ENCODE peak calls at places on chromosomes 5 and 9, in seven cellular contexts. K is AG04449, G is GM12865, R is colonic mucosa, Y is upper lobe of right lung, C is kidney, O is astrocyte of the spinal cord. P is an unnamed sample.

GRCh38 chr9:13778486-13779110 is 499.1 kb upstream of the MPDZ start:
- DNase-seq in Y (no peak), R (no peak), C (no peak), K (no peak), O (peak), G (no peak), P (no peak)

GRCh38 chr9:94005272-94005901 is 50.2 kb upstream of the BARX1 start:
- DNase-seq in O (no peak), Y (no peak), R (peak), C (no peak), K (no peak), G (no peak), P (no peak)

GRCh38 chr9:93295031-93295430 is 111.1 kb downstream of the WNK2 start:
- DNase-seq in R (peak), G (no peak), O (no peak), Y (peak), K (no peak), C (peak), P (no peak)

GRCh38 chr5:159106569-159107282 is 7.0 kb upstream of the EBF1 start:
- DNase-seq in G (peak), C (peak), R (peak), O (peak), K (no peak), Y (peak), P (peak)

GRCh38 chr9:137245450-137246421 is 4.6 kb downstream of the TUBB4B start:
- DNase-seq in R (no peak), G (no peak), K (no peak), Y (no peak), C (no peak), O (no peak), P (no peak)

GRCh38 chr5:142613231-142613630 is 72.7 kb downstream of the FGF1 start:
- DNase-seq in R (no peak), K (no peak), O (no peak), Y (no peak), C (no peak), G (no peak), P (no peak)

GRCh38 chr5:74272019-74272775 is 368.3 kb downstream of the ENC1 start:
- DNase-seq in O (peak), R (no peak), G (no peak), K (no peak), Y (no peak), C (no peak), P (no peak)

GRCh38 chr9:81759680-81760215 is 70.4 kb upstream of the TLE1 start:
- DNase-seq in K (peak), O (peak), G (no peak), R (no peak), C (no peak), Y (no peak), P (no peak)

GRCh38 chr9:21551401-21551800 is 69.3 kb upstream of the IFNE start:
- DNase-seq in Y (no peak), O (no peak), K (no peak), C (no peak), G (no peak), R (no peak), P (no peak)

GRCh38 chr9:1871486-1872181 is 143.5 kb upstream of the SMARCA2 start:
- DNase-seq in R (no peak), C (no peak), O (no peak), Y (no peak), K (no peak), G (peak), P (no peak)

GRCh38 chr9:99690573-99690972 is 131.1 kb upstream of the NR4A3 start:
- DNase-seq in G (peak), R (no peak), C (no peak), Y (no peak), O (no peak), K (no peak), P (no peak)

GRCh38 chr9:134212809-134213507 is 48.6 kb upstream of the RNU6ATAC start:
- DNase-seq in G (no peak), K (no peak), Y (peak), O (no peak), R (no peak), C (peak), P (no peak)

GRCh38 chr9:36141288-36141687 is 4.8 kb downstream of the GLIPR2 start:
- DNase-seq in C (peak), K (no peak), O (no peak), R (no peak), G (no peak), Y (no peak), P (no peak)

GRCh38 chr5:78727786-78728761 is 79.5 kb upstream of the LHFPL2 start:
- DNase-seq in R (no peak), K (no peak), O (no peak), C (no peak), G (peak), Y (no peak), P (peak)

GRCh38 chr5:149133795-149134777 is 7.2 kb upstream of the ABLIM3 start:
- DNase-seq in O (peak), K (no peak), C (no peak), R (no peak), G (no peak), Y (no peak), P (no peak)

GRCh38 chr9:6106576-6107339 is 91.3 kb upstream of the RANBP6 start:
- DNase-seq in R (no peak), O (no peak), K (no peak), G (peak), C (no peak), Y (no peak), P (peak)

GRCh38 chr9:79221084-79221483 is 350.7 kb upstream of the TLE4 start:
- DNase-seq in G (no peak), O (peak), C (no peak), K (peak), R (no peak), Y (no peak), P (no peak)

GRCh38 chr5:124740055-124740454 is 6.4 kb downstream of the ZNF608 start:
- DNase-seq in O (no peak), K (no peak), G (no peak), Y (no peak), C (no peak), R (no peak), P (no peak)

GRCh38 chr5:96633820-96634219 is 28.4 kb upstream of the CAST start:
- DNase-seq in G (no peak), O (no peak), K (no peak), Y (no peak), R (no peak), C (no peak), P (no peak)

GRCh38 chr9:135513351-135513846 is 7.8 kb upstream of the LCN1 start:
- DNase-seq in Y (peak), G (no peak), O (no peak), K (no peak), R (no peak), C (no peak), P (no peak)

GRCh38 chr9:121350993-121351561 is 19.0 kb downstream of the STOM start:
- DNase-seq in G (no peak), K (no peak), O (peak), C (peak), R (peak), Y (no peak), P (no peak)

GRCh38 chr5:158780656-158781237 is 319.0 kb downstream of the EBF1 start:
- DNase-seq in Y (no peak), G (peak), O (no peak), K (no peak), R (no peak), C (no peak), P (peak)

GRCh38 chr5:139392678-139393496 is 2.0 kb downstream of the PROB1 start:
- DNase-seq in Y (peak), O (peak), R (peak), G (peak), K (no peak), C (peak), P (peak)

GRCh38 chr9:7121055-7121454 is 363.3 kb downstream of the KDM4C start:
- DNase-seq in K (no peak), Y (no peak), G (peak), O (no peak), C (no peak), R (no peak), P (peak)

GRCh38 chr9:108496866-108497265 is 358.9 kb downstream of the ACTL7B start:
- DNase-seq in Y (no peak), C (no peak), R (no peak), G (no peak), K (no peak), O (no peak), P (no peak)

GRCh38 chr5:32523625-32524024 is 61.7 kb upstream of the SUB1 start:
- DNase-seq in O (no peak), G (no peak), K (no peak), Y (no peak), C (no peak), R (no peak), P (no peak)

GRCh38 chr5:82313016-82313415 is 34.9 kb upstream of the RPS23 start:
- DNase-seq in O (no peak), C (no peak), R (peak), Y (no peak), G (no peak), K (no peak), P (no peak)

GRCh38 chr9:124855944-124856773 is 2.9 kb downstream of the WDR38 start:
- DNase-seq in G (peak), C (no peak), K (no peak), R (no peak), Y (no peak), O (no peak), P (no peak)
- TF ChIP-seq CTCF in G (peak), C (no peak), K (peak), R (no peak), Y (no peak), O (peak), P (peak)

GRCh38 chr5:14581891-14582796 is 552 bp downstream of the OTULINL start:
- DNase-seq in G (peak), K (no peak), R (peak), O (no peak), Y (peak), C (peak), P (peak)
- TF ChIP-seq CTCF in G (peak), K (peak), R (no peak), O (no peak), Y (peak), C (no peak), P (peak)

DNA sequence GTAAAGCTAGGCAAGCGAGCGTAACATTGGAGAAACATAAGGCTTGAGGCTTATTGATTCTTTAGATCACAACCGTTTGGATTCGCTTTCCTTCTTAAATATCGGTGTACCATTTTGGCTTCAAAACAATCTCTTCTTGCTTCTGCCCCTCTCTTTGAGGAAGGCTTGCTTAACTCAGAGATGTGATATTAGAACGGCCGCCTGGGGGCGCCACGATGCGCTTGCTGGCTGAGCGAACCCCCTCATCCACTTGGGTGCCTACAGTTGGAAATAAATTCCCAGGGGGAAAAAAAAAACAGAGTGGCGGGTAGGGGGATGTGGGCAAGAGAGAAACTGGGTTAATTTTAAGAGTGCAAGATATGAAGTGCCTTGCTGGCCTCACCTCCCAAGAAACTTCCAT is 116.0 kb downstream of the DPYSL3 start:
- DNase-seq in R (no peak), C (no peak), G (no peak), O (no peak), K (no peak), Y (no peak), P (no peak)
- TF ChIP-seq CTCF in R (no peak), C (no peak), G (peak), O (peak), K (peak), Y (peak), P (no peak)

GRCh38 chr5:109476292-109476691 is 66.5 kb upstream of the PJA2 start:
- DNase-seq in R (no peak), C (no peak), O (no peak), G (no peak), K (no peak), Y (no peak), P (no peak)

GRCh38 chr5:109478830-109479229 is 69.1 kb upstream of the PJA2 start:
- DNase-seq in K (no peak), C (no peak), G (no peak), Y (no peak), O (no peak), R (no peak), P (no peak)

GRCh38 chr5:109482748-109483147 is 73.0 kb upstream of the PJA2 start:
- DNase-seq in O (no peak), R (no peak), K (no peak), Y (no peak), C (no peak), G (no peak), P (no peak)

GRCh38 chr5:109483395-109483974 is 73.7 kb upstream of the PJA2 start:
- DNase-seq in R (no peak), O (no peak), K (no peak), Y (no peak), C (no peak), G (no peak), P (no peak)

DNA sequence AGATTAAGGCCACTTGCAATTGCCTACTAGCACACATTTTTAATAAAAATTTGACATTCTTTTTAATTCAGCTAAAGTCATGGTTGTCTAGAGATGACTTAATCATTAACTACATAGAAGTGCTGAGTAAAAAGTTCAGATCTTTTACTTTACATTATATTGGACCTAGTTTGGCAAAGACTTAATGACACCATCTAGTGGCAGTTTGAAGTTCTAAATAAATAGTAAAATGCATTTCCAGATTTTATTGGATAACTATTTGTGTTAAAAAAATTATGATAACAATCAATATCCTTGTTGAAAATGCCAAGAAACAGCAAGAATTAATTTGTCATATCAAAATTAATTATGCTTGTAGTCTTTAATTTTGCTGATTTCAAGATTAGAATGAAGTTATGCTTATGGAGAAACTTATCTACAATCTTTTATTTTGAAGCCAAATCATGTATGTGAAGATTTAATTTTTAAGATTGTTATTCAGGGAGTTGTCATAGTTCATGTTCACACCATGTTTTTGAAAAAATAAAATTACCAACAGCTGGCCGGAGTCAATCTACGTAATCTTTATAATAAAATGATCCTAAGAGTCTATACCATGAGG is 69.6 kb upstream of the PJA2 start:
- DNase-seq in R (no peak), C (no peak), O (peak), K (no peak), G (peak), Y (no peak), P (peak)
- TF ChIP-seq CTCF in R (peak), C (peak), O (peak), K (peak), G (peak), Y (peak), P (peak)

GRCh38 chr9:114047717-114048116 is 30.4 kb downstream of the AMBP start:
- DNase-seq in C (no peak), G (peak), O (no peak), R (peak), Y (no peak), K (no peak), P (no peak)
- TF ChIP-seq CTCF in C (peak), G (peak), O (peak), R (peak), Y (peak), K (peak), P (peak)

GRCh38 chr5:65104831-65105230 is 336.1 kb downstream of the CWC27 start:
- DNase-seq in C (no peak), R (no peak), Y (no peak), O (no peak), G (no peak), K (no peak), P (no peak)

GRCh38 chr5:65102501-65102825 is 333.7 kb downstream of the CWC27 start:
- DNase-seq in R (no peak), Y (no peak), G (no peak), O (peak), C (no peak), K (no peak), P (peak)

GRCh38 chr5:65103674-65104035 is 334.9 kb downstream of the CWC27 start:
- DNase-seq in Y (no peak), O (no peak), R (no peak), C (peak), K (no peak), G (no peak), P (no peak)

GRCh38 chr5:65101706-65102105 is 333.0 kb downstream of the CWC27 start:
- DNase-seq in C (no peak), R (no peak), Y (no peak), O (no peak), G (no peak), K (no peak), P (no peak)

DNA sequence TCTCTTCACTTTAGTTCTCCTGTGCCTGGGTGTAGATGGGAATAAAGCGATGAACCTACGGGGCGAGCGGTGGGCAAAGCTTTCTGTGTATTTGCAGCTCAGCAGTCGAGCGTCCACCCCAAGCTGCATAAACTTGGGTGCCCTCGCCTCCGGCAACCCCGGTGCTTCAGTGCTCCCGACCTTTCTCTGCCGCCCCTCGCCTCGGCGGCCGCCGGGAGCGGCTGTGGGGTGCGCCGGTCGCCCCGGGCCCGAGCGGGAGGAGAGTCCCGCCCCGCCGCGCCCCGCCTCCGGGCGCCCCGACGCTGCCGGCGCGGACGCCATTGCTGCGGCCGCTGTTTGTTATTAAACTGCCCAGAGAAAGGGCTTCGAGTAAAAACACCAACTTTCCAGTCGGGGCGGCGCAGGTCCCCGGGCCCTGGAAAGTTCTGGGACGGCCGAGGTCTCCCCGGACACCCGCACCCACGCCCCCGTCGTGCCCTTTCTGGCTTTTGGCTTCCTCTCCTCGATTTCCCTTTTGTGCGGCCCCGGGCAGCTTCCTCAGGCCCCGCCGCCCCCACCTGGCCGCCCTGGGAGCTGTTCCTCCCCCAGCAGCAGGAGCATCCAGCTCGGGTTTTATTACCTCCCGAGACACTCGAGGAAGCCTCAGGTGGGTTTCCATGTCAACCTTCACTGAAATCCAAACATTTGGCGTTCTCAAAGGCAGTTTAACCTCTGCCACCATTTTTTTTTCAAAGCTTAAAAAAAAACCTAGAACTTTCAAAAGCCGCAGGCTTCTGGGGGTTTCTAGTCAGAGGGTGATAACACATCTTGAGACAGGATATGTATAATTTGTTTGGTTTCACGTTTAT is 334.3 kb downstream of the CWC27 start:
- DNase-seq in K (no peak), R (peak), O (peak), G (peak), Y (peak), C (peak), P (peak)
- TF ChIP-seq CTCF in K (peak), R (no peak), O (peak), G (peak), Y (peak), C (peak), P (peak)